ENCODE peak calls at places on chromosome 19, in six cellular contexts. Y is left ventricle myocardium inferior; B is breast epithelium; V is activated T-cell treated with anti-CD3 and anti-CD28 coated beads for 24 hours; Q is naive thymus-derived CD8-positive, alpha-beta T cell; O is stimulated activated naive CD8-positive, alpha-beta T cell treated with anti-CD3 and anti-CD28 coated beads, Interleukin-15, amount 100 ng/mL, for 72 hours. N is an unnamed sample.

GRCh38 chr19:38663957-38664502 is 16.6 kb downstream of the ACTN4 start:
- DNase-seq in B (peak), V (no peak), Q (no peak), O (no peak), Y (peak), N (no peak)

GRCh38 chr19:44356383-44357111 is at the start of gene ZNF112:
- DNase-seq in O (peak), V (peak), B (peak), Y (peak), Q (no peak), N (peak)

GRCh38 chr19:27676334-27676733 is 1536.6 kb downstream of the UQCRFS1 start:
- DNase-seq in V (no peak), O (no peak), B (no peak), Y (no peak), Q (no peak), N (no peak)

GRCh38 chr19:4059931-4060620 is 6.6 kb downstream of the ZBTB7A start:
- DNase-seq in V (peak), Q (peak), B (no peak), Y (peak), O (peak), N (no peak)

GRCh38 chr19:34367424-34367957 is 2.5 kb downstream of the GPI start:
- DNase-seq in Q (no peak), O (no peak), B (no peak), V (no peak), Y (no peak), N (no peak)

GRCh38 chr19:2578911-2579677 is 103.2 kb downstream of the GADD45B start:
- DNase-seq in V (peak), Y (peak), Q (peak), B (peak), O (peak), N (peak)

GRCh38 chr19:32255566-32256295 is 89.7 kb upstream of the ZNF507 start:
- DNase-seq in Q (no peak), V (no peak), B (no peak), Y (no peak), O (no peak), N (no peak)

GRCh38 chr19:33048806-33049676 is 15.6 kb downstream of the RHPN2 start:
- DNase-seq in V (no peak), Q (no peak), Y (no peak), B (no peak), O (no peak), N (no peak)

GRCh38 chr19:14576363-14576762 is 4.5 kb upstream of the NDUFB7 start:
- DNase-seq in O (no peak), B (no peak), Y (no peak), V (no peak), Q (no peak), N (no peak)

GRCh38 chr19:32677657-32678056 is 2.0 kb downstream of the RGS9BP start:
- DNase-seq in B (no peak), O (no peak), V (no peak), Y (no peak), Q (no peak), N (no peak)

GRCh38 chr19:35787227-35787799 is 11.9 kb downstream of the ARHGAP33 start:
- DNase-seq in O (no peak), B (no peak), Q (no peak), V (no peak), Y (no peak), N (no peak)

GRCh38 chr19:19217110-19217509 is 5.4 kb downstream of the NCAN start:
- DNase-seq in Y (no peak), Q (no peak), B (no peak), V (no peak), O (no peak), N (no peak)

GRCh38 chr19:52522555-52522954 is 4.9 kb upstream of the ZNF808 start:
- DNase-seq in O (no peak), Q (no peak), Y (no peak), V (no peak), B (no peak), N (no peak)

GRCh38 chr19:3360494-3361383 is 5.6 kb upstream of the NFIC start:
- DNase-seq in O (peak), Q (peak), B (no peak), V (peak), Y (peak), N (no peak)

GRCh38 chr19:11675569-11675968 is 63.2 kb downstream of the ZNF823 start:
- DNase-seq in Q (no peak), Y (no peak), B (no peak), V (no peak), O (no peak), N (no peak)

GRCh38 chr19:51181913-51182419 is 39.9 kb downstream of the SIGLEC7 start:
- DNase-seq in O (no peak), Y (no peak), V (no peak), B (no peak), Q (no peak), N (no peak)

GRCh38 chr19:29482855-29483640 is 42.7 kb upstream of the VSTM2B start:
- DNase-seq in B (no peak), Y (no peak), V (no peak), O (no peak), Q (no peak), N (no peak)

GRCh38 chr19:19562665-19563347 is 24.7 kb downstream of the CILP2 start:
- DNase-seq in Q (peak), B (no peak), Y (no peak), V (no peak), O (peak), N (no peak)

GRCh38 chr19:41945135-41945766 is 13.9 kb downstream of the RABAC1 start:
- DNase-seq in Y (no peak), B (no peak), O (peak), Q (peak), V (peak), N (no peak)

GRCh38 chr19:57558525-57558924 is 1.1 kb downstream of the ZNF550 start:
- DNase-seq in Y (no peak), B (no peak), V (no peak), O (no peak), Q (no peak), N (no peak)

GRCh38 chr19:16330368-16330801 is 5.8 kb downstream of the KLF2 start:
- DNase-seq in Y (peak), O (peak), B (peak), Q (peak), V (peak), N (peak)

GRCh38 chr19:45508931-45509691 is 1.8 kb downstream of the VASP start:
- DNase-seq in O (peak), Q (no peak), Y (peak), B (peak), V (no peak), N (peak)

GRCh38 chr19:31316201-31316951 is 32.9 kb downstream of the TSHZ3 start:
- DNase-seq in Y (no peak), Q (no peak), V (no peak), B (no peak), O (no peak), N (no peak)

N was measured in thoracic aorta.